ENCODE peak calls at places on chromosomes 6 and 20, in five cellular contexts. H is esophagus muscularis mucosa, C is A549, U is ovary, W is spleen. Q is an unnamed sample.

GRCh38 chr20:59007758-59008511 is 881 bp upstream of the CTSZ start:
- DNase-seq in H (no peak), C (no peak), W (peak; percentile 94), U (no peak), Q (no peak)

GRCh38 chr6:31922942-31923341 is 4.6 kb upstream of the C2 start:
- DNase-seq in C (no peak), U (no peak), H (no peak), W (peak; percentile 28), Q (no peak)

GRCh38 chr20:25987073-25987927 is 290.6 kb upstream of the ZNF337 start:
- DNase-seq in C (peak; percentile 31), U (peak; percentile 58), W (peak; percentile 81), H (no peak), Q (peak; percentile 48)

GRCh38 chr6:51467231-51467952 is 620.0 kb downstream of the PKHD1 start:
- DNase-seq in C (no peak), H (no peak), U (no peak), W (no peak), Q (no peak)

GRCh38 chr20:44435630-44436335 is 39.9 kb upstream of the TTPAL start:
- DNase-seq in W (no peak), H (no peak), U (no peak), C (no peak), Q (no peak)

GRCh38 chr6:100506651-100507050 is 41.9 kb upstream of the SIM1 start:
- DNase-seq in U (no peak), W (no peak), C (no peak), H (no peak), Q (no peak)

GRCh38 chr6:45541934-45542333 is 164.2 kb upstream of the SUPT3H start:
- DNase-seq in C (no peak), U (no peak), W (no peak), H (no peak), Q (no peak)

GRCh38 chr20:54219751-54220426 is 12.0 kb downstream of the PFDN4 start:
- DNase-seq in U (no peak), W (no peak), H (no peak), C (peak; percentile 46), Q (no peak)

GRCh38 chr6:108581237-108581931 is 20.7 kb downstream of the FOXO3 start:
- DNase-seq in W (no peak), H (no peak), U (peak; percentile 78), C (no peak), Q (no peak)

GRCh38 chr6:6707143-6707542 is 118.6 kb downstream of the LY86 start:
- DNase-seq in U (no peak), W (no peak), C (no peak), H (no peak), Q (no peak)

GRCh38 chr20:34269996-34270627 is 28.9 kb downstream of the ASIP start:
- DNase-seq in H (no peak), C (no peak), U (peak; percentile 91), W (no peak), Q (no peak)

GRCh38 chr20:44689809-44690208 is 25.4 kb upstream of the CCN5 start:
- DNase-seq in U (no peak), C (no peak), H (no peak), W (no peak), Q (no peak)

GRCh38 chr6:157822221-157823000 is 635 bp upstream of the SNX9 start:
- DNase-seq in W (peak; percentile 83), U (peak; percentile 41), C (peak; percentile 12), H (no peak), Q (no peak)

GRCh38 chr6:33620158-33620583 is 951 bp upstream of the ITPR3 start:
- DNase-seq in H (no peak), W (peak; percentile 84), C (no peak), U (peak; percentile 34), Q (peak; percentile 21)

GRCh38 chr20:59333928-59334327 is 33.5 kb downstream of the EDN3 start:
- DNase-seq in U (no peak), W (no peak), C (no peak), H (no peak), Q (no peak)

GRCh38 chr6:63458480-63459115 is 113.7 kb upstream of the LOC128125822 start:
- DNase-seq in W (no peak), C (peak; percentile 58), U (no peak), H (no peak), Q (no peak)

GRCh38 chr6:56842602-56843475 is 112.1 kb upstream of the BEND6 start:
- DNase-seq in U (peak; percentile 35), W (peak; percentile 79), H (no peak), C (no peak), Q (no peak)

GRCh38 chr6:118650500-118651281 is 700 bp downstream of the CEP85L start:
- DNase-seq in C (peak; percentile 11), W (peak; percentile 89), H (no peak), U (peak; percentile 71), Q (peak; percentile 33)

GRCh38 chr20:58640446-58640845 is 10.6 kb upstream of the STX16 start:
- DNase-seq in W (no peak), U (no peak), C (no peak), H (no peak), Q (no peak)

GRCh38 chr6:162721404-162721687 is 6.2 kb downstream of the PRKN start:
- DNase-seq in H (no peak), C (no peak), W (no peak), U (no peak), Q (no peak)

GRCh38 chr6:107943626-107944439 is 14.2 kb downstream of the SEC63 start:
- DNase-seq in C (no peak), W (no peak), U (no peak), H (peak; percentile 14), Q (no peak)

GRCh38 chr6:144262470-144263369 is 22.4 kb upstream of the UTRN start:
- DNase-seq in C (no peak), W (no peak), H (no peak), U (no peak), Q (no peak)

GRCh38 chr20:57260959-57261357 is 5.5 kb downstream of the BMP7 start:
- DNase-seq in U (no peak), W (no peak), H (no peak), C (no peak), Q (no peak)

DNA sequence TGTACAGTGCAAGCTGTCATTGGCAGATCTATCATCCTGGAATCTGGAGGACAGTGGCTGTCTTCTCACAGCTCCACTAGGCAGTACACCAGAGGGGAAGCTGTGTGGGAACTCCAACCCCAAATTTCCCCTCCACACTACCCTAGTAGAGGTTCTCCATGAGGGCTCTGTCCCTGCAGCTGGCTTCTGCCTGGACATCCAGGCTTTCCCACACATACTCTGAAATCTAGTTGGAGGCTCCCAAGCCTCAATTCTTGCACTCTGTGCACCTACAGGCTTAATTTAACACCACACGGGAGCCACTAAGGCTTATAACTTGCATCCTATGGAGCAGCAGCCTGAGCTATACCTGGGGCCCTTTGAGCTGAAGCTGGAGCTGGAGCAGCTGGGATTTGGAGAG is 43.0 kb upstream of the TRIM39 start:
- DNase-seq in U (no peak), H (no peak), C (no peak), W (no peak), Q (no peak)
- H3K9me3 ChIP-seq in U (peaks cover 14% of the 10 kb centered on the region), H (peaks cover 61% of the 10 kb centered on the region), C (peaks cover 80% of the 10 kb centered on the region), W (peaks cover 100% of the 10 kb centered on the region), Q (peaks cover 28% of the 10 kb centered on the region)

GRCh38 chr20:60535211-60535610 is 577.0 kb downstream of the CDH26 start:
- DNase-seq in U (no peak), W (no peak), H (no peak), C (no peak), Q (no peak)
- H3K9me3 ChIP-seq in U (no peaks in the 10 kb centered on the region), W (no peaks in the 10 kb centered on the region), H (peaks cover 4% of the 10 kb centered on the region), C (no peaks in the 10 kb centered on the region), Q (peaks cover 5% of the 10 kb centered on the region)

DNA sequence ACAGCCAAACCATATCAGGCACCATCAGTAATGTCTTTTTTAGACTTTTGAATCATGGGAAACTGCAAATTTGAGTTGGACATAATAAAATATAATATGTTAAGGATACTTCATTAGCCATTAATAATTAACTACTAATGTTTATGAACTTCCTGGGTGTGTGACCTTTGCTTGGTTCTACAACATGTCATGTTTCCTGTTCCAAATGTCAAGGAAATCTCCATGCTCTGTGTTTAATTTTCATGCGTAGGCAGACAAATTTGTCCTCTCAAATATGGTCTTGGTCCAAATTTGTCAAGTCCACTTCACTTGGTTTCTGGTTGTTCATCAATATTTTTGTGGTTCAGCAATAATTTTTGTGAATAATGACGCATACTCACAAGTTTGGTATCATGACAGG is 410.5 kb downstream of the BMP2 start:
- DNase-seq in U (no peak), W (no peak), C (no peak), H (no peak), Q (no peak)
- H3K9me3 ChIP-seq in U (no peaks in the 10 kb centered on the region), W (peaks cover 23% of the 10 kb centered on the region), C (peaks cover 8% of the 10 kb centered on the region), H (no peaks in the 10 kb centered on the region), Q (no peaks in the 10 kb centered on the region)

DNA sequence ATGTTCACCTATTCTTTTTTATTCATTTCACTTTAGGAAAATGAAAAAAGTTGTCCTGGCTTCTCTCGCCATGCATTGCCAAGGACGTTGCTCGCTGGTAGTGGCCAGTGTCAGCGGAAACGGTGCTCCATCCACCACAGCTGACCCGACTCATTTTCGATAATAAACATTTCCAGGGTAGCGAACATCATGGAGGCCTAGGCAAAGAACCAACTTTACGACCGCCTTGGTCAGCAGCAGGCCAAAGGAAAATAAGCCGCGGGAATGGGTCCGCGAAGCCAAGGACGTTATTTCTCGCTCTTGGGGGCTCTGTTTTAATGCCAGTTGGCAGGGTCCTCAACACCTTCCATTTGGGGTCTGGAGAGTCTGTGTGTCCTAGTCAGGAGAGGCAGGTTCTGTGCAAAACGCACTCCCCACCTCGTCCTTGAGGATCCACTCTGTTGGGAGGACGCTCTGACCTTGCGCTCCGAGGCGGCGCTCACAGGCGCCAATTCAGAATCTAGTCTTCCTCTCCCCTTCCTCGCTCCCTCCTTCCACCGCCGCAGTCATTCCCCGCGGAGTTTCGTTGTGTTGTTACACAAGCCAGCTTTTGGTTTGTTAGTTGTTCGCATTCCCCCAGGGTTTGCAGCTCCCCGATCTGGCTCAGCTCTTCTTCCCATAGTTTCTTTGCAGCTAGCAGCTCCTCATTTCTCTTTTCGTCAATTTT is 4.1 kb upstream of the PAX1 start:
- DNase-seq in U (no peak), H (no peak), W (peak; percentile 43), C (no peak), Q (no peak)
- H3K9me3 ChIP-seq in U (no peaks in the 10 kb centered on the region), H (no peaks in the 10 kb centered on the region), W (no peaks in the 10 kb centered on the region), C (no peaks in the 10 kb centered on the region), Q (no peaks in the 10 kb centered on the region)

DNA sequence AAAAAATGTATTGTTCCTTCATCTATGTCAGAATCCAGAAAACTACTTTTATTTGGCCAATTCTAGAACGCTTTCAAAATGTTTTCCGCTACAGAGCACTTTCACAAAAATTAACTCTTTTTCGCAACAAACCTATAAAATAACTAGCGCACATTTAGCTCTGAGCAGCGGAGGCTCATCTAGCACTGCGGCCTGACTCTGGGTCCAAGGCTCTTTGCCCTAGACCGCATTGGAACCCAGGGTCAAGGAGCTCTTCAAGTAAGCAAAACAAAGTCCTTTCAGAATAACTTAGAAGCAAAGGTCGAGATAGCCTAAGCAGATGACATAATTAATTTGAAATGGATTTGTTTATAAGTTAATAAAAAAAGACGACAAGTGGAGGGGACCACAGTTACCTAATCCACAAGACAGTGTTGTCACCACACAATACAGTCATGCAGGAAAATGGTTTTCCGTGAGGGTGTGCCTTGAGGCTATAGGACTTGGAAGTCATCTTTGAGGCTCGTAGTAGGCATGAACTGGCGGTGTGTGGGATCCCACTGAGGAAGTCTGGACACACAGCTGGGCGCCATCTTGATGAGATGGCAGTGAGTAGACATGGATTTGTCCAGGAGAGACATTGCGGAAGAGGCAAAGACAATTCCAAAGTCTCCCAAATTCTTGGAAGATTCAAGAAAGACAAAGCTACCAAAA is 29.2 kb upstream of the IRF4 start:
- DNase-seq in U (no peak), H (no peak), W (peak; percentile 19), C (no peak), Q (no peak)
- H3K9me3 ChIP-seq in U (no peaks in the 10 kb centered on the region), H (no peaks in the 10 kb centered on the region), W (peaks cover 14% of the 10 kb centered on the region), C (peaks cover 2% of the 10 kb centered on the region), Q (no peaks in the 10 kb centered on the region)

Q was measured in T-helper 17 cell.